ENCODE peak calls at places on chromosomes 6 and 20, in four cellular contexts. A, D, H and I are unnamed samples.

GRCh38 chr6:106253194-106253593 is 72.4 kb downstream of the ATG5 start:
- DNase-seq in A (peak), D (no peak), H (no peak), I (no peak)

GRCh38 chr6:90217621-90218496 is 78.8 kb downstream of the BACH2 start:
- DNase-seq in A (no peak), D (peak), H (no peak), I (peak)

GRCh38 chr6:41430875-41431274 is 95.5 kb downstream of the NCR2 start:
- DNase-seq in A (peak), D (no peak), H (peak), I (no peak)

GRCh38 chr6:72955666-72956065 is 269.6 kb downstream of the KHDC1L start:
- DNase-seq in A (no peak), D (no peak), H (peak), I (no peak)

GRCh38 chr6:136282906-136283305 is 6.7 kb downstream of the BCLAF1 start:
- DNase-seq in A (no peak), D (no peak), H (no peak), I (no peak)

GRCh38 chr6:110097443-110097842 is 82.0 kb downstream of the WASF1 start:
- DNase-seq in A (no peak), D (no peak), H (no peak), I (no peak)

GRCh38 chr20:20225325-20225724 is 142.6 kb upstream of the INSM1 start:
- DNase-seq in A (no peak), D (no peak), H (no peak), I (no peak)

GRCh38 chr20:24762371-24762770 is 186.7 kb upstream of the CST7 start:
- DNase-seq in A (no peak), D (no peak), H (no peak), I (no peak)

GRCh38 chr20:61932711-61933480 is 132.8 kb downstream of the TAF4 start:
- DNase-seq in A (no peak), D (no peak), H (no peak), I (no peak)

GRCh38 chr6:53961679-53962370 is 149.4 kb upstream of the MLIP start:
- DNase-seq in A (peak), D (no peak), H (no peak), I (no peak)

GRCh38 chr6:17098538-17098937 is 3.3 kb upstream of the STMND1 start:
- DNase-seq in A (peak), D (no peak), H (no peak), I (no peak)

GRCh38 chr20:63979549-63980316 is at the start of gene SAMD10:
- DNase-seq in A (peak), D (no peak), H (peak), I (peak)

GRCh38 chr6:101779051-101779844 is 385.7 kb downstream of the GRIK2 start:
- DNase-seq in A (peak), D (no peak), H (no peak), I (no peak)
- TF ChIP-seq MAZ in A (no peak), D (no peak), H (no peak), I (no peak)

GRCh38 chr20:34705008-34705382 is 851 bp downstream of the TP53INP2 start:
- DNase-seq in A (no peak), D (no peak), H (no peak), I (no peak)

GRCh38 chr20:34706912-34707784 is 3.0 kb downstream of the TP53INP2 start:
- DNase-seq in A (no peak), D (no peak), H (no peak), I (peak)

GRCh38 chr20:34706022-34706875 is 2.1 kb downstream of the TP53INP2 start:
- DNase-seq in A (no peak), D (no peak), H (no peak), I (no peak)

GRCh38 chr20:34704177-34705007 is at the start of gene TP53INP2:
- DNase-seq in A (peak), D (peak), H (peak), I (peak)

GRCh38 chr20:34705383-34706021 is 1.4 kb downstream of the TP53INP2 start:
- DNase-seq in A (peak), D (peak), H (peak), I (peak)
- TF ChIP-seq CTCF in A (peak), D (peak), H (peak), I (peak)

DNA sequence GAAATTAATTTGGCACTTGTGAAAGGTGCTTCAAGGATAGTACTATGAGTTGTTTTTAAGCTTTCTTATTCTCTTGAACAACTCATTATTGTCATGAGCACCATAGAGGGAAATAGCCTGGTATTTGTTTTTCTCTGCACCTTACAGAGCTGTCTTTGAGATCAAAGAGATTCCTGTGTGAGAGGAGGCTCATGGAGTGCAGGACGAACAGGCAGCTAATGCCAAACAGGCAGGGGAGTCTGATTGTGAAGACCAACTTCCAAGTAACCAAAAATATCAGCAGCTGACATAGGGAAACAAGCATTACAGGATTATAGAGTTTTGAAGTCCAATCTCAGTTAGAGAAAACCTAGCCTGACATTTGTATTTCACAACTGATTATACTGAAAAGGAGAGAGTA is 110.6 kb upstream of the TENT5A start:
- DNase-seq in A (no peak), D (no peak), H (no peak), I (peak)
- TF ChIP-seq MAZ in A (no peak), D (no peak), H (no peak), I (no peak)

DNA sequence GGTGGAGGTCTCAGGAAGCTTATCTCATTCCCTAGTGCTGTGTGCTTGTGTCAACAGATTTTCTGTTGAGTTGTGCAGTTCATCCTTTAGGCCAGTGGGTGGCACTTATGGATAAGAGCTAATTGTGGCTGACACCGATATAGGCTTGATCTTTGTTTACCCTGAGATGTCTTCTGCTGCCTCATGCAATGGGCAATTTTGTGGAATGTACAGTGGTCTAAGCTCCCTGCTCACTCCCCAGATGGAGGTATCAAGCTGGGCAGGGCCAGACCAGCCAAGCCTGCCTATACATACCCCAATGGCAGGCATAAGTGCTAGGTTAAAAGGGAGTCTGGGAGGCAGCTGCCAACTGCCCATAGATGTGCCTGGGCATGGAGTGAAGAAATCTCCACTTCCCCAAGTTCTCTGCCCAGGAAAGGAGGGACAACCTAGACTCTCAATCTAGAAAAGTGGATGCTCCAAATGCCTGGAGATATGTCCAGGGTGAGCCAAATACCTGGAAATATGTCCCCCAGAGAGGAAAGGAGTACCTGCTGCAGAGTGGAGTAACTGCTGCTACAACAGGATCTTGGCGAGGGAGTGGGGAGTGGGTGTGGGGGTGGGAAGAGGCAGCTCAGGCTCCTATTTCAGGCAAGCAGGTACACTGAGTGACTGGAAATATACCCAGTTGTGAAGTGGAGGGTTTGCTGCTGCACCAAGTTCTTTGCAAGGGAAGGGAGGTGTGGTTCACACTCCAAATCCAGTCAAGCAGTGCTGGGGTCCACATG is 53.2 kb upstream of the ARG1 start:
- DNase-seq in A (peak), D (peak), H (peak), I (peak)
- TF ChIP-seq CTCF in A (peak), D (peak), H (peak), I (peak)

DNA sequence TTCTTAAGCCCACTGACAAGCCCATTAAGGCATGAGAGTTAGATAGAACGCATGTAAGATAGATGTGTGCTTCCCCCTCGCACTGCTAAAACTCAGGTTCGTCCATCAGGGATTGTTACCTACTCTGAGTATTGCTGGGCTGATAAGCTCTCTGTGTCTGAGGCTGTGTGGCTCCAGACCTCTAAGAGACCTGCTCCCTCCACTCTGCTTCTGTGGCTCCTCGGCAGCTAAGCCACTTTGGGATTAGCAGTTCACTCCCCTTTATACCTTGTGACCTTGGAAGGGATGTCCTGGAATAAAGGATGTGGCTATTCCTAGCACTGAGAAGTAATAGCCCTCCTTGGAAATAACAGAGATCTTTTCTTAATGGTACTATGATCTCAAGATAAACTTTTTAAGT is 164.9 kb downstream of the TMEM242 start:
- DNase-seq in A (no peak), D (no peak), H (no peak), I (no peak)
- TF ChIP-seq MAZ in A (no peak), D (no peak), H (no peak), I (no peak)

GRCh38 chr20:45085867-45086266 is 15.1 kb downstream of the KCNS1 start:
- DNase-seq in A (no peak), D (no peak), H (no peak), I (no peak)
- TF ChIP-seq CTCF in A (no peak), D (no peak), H (no peak), I (no peak)

DNA sequence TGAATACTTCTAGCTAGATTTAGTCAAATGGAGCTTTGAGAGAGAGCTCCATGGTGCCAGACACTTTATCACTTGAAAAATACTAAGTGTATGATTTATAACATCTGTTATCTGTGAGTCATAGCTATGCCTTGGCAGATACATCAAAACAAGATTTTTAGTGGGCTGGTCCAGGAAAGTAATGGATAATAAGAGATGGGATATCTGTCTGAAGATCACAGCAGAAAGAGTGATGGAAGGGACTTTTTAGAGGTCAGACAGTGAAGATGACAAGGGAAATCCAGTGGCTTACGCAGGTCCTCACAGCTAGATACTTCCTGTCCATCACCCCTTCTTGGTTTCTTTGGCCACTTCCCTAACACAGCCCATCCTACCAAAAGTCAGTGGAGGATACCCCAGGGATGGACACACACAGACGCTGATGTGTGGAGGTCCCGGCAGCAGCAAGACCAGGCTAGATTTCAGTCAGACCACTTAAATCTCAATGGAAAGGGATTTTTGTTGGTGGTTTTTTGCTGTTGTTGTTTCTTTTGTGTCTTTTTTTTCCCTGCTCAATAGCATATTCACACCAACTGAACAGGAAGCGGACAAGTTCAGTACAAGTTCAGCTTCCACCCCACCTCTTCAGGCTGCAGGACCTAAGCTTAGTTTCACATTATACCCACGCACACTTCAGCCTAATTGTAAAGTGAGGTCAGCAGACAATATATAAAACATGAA is 209.3 kb downstream of the ALDH8A1 start:
- DNase-seq in A (peak), D (no peak), H (no peak), I (no peak)
- TF ChIP-seq MAZ in A (no peak), D (no peak), H (no peak), I (no peak)

GRCh38 chr20:47782920-47783552 is 2.2 kb downstream of the SULF2 start:
- DNase-seq in A (no peak), D (peak), H (no peak), I (peak)
- TF ChIP-seq CTCF in A (no peak), D (no peak), H (no peak), I (peak)